ENCODE peak calls at places on chromosome 2, in five cellular contexts. T is EL, R is memory B cell, F is NCI-H82, H is fibroblast of the conjunctiva. Y is an unnamed sample.

GRCh38 chr2:120241709-120242108 is 10.9 kb upstream of the RALB start:
- DNase-seq in R (no peak), H (no peak), F (no peak), T (no peak), Y (no peak)

GRCh38 chr2:72138011-72138881 is 9.4 kb downstream of the CYP26B1 start:
- DNase-seq in T (no peak), R (no peak), F (no peak), H (no peak), Y (no peak)

GRCh38 chr2:239465017-239466001 is 64.5 kb upstream of the HDAC4 start:
- DNase-seq in F (no peak), T (no peak), H (no peak), R (no peak), Y (no peak)

GRCh38 chr2:189192766-189193165 is 13.2 kb upstream of the COL5A2 start:
- DNase-seq in T (no peak), R (no peak), F (no peak), H (no peak), Y (no peak)

GRCh38 chr2:63378589-63378988 is 209.7 kb downstream of the WDPCP start:
- DNase-seq in H (no peak), F (no peak), T (no peak), R (no peak), Y (no peak)

GRCh38 chr2:120596990-120597594 is 138.6 kb upstream of the GLI2 start:
- DNase-seq in H (peak; percentile 78), F (no peak), T (peak; percentile 47), R (no peak), Y (no peak)

GRCh38 chr2:116074161-116074560 is 1631.7 kb downstream of the DPP10 start:
- DNase-seq in R (no peak), F (no peak), H (no peak), T (no peak), Y (no peak)

GRCh38 chr2:212979799-212980198 is 171.6 kb downstream of the IKZF2 start:
- DNase-seq in H (no peak), F (no peak), R (no peak), T (no peak), Y (no peak)

GRCh38 chr2:216349366-216349765 is 22.9 kb downstream of the MARCHF4 start:
- DNase-seq in T (no peak), R (no peak), F (peak; percentile 75), H (no peak), Y (no peak)

GRCh38 chr2:60555066-60555793 is 1.8 kb upstream of the BCL11A start:
- DNase-seq in F (peak; percentile 84), T (peak; percentile 74), R (peak; percentile 68), H (peak; percentile 43), Y (peak; percentile 18)

GRCh38 chr2:136310005-136310495 is 192.1 kb upstream of the CXCR4 start:
- DNase-seq in F (no peak), T (no peak), H (no peak), R (no peak), Y (peak; percentile 13)

GRCh38 chr2:212032032-212032431 is 506.6 kb downstream of the ERBB4 start:
- DNase-seq in R (no peak), T (peak; percentile 80), H (peak; percentile 52), F (no peak), Y (no peak)

GRCh38 chr2:229591611-229592010 is 122.7 kb downstream of the DNER start:
- DNase-seq in H (no peak), F (no peak), R (no peak), T (no peak), Y (no peak)

GRCh38 chr2:36507408-36507812 is 90.6 kb downstream of the FEZ2 start:
- DNase-seq in R (no peak), F (peak; percentile 83), H (peak; percentile 64), T (peak; percentile 73), Y (no peak)

GRCh38 chr2:226215902-226216503 is 583.6 kb downstream of the IRS1 start:
- DNase-seq in H (peak; percentile 35), R (peak; percentile 55), F (peak; percentile 86), T (peak; percentile 72), Y (peak; percentile 1)

GRCh38 chr2:239750045-239750835 is 274.9 kb downstream of the NDUFA10 start:
- DNase-seq in T (no peak), H (no peak), R (no peak), F (no peak), Y (no peak)

GRCh38 chr2:197258580-197258979 is 52.0 kb downstream of the ANKRD44 start:
- DNase-seq in F (no peak), R (no peak), H (no peak), T (no peak), Y (no peak)

GRCh38 chr2:233061007-233061590 is 957 bp downstream of the INPP5D start:
- DNase-seq in H (no peak), R (no peak), F (no peak), T (no peak), Y (no peak)

GRCh38 chr2:120691410-120691809 is 44.3 kb upstream of the GLI2 start:
- DNase-seq in R (no peak), T (no peak), F (no peak), H (no peak), Y (no peak)

GRCh38 chr2:7118606-7119503 is 201.6 kb downstream of the RNF144A start:
- DNase-seq in T (peak; percentile 21), H (peak; percentile 10), R (no peak), F (peak; percentile 28), Y (no peak)

GRCh38 chr2:181570833-181571661 is 85.9 kb downstream of the CERKL start:
- DNase-seq in F (no peak), H (no peak), T (peak; percentile 4), R (no peak), Y (no peak)

GRCh38 chr2:235116885-235117492 is 165.2 kb downstream of the SH3BP4 start:
- DNase-seq in T (peak; percentile 53), R (peak; percentile 26), H (peak; percentile 12), F (peak; percentile 60), Y (no peak)

GRCh38 chr2:63054812-63055509 is 4.3 kb downstream of the OTX1 start:
- DNase-seq in F (no peak), R (no peak), T (no peak), H (no peak), Y (no peak)

GRCh38 chr2:101581675-101582299 is 106.9 kb upstream of the RFX8 start:
- DNase-seq in F (no peak), R (no peak), H (no peak), T (no peak), Y (no peak)

GRCh38 chr2:240917684-240918257 is 11.6 kb downstream of the CROCC2 start:
- DNase-seq in R (no peak), F (no peak), T (no peak), H (no peak), Y (no peak)

GRCh38 chr2:17460401-17461086 is 57.7 kb downstream of the RAD51AP2 start:
- DNase-seq in F (no peak), H (no peak), T (no peak), R (no peak), Y (no peak)

GRCh38 chr2:190213441-190214335 is 105.9 kb downstream of the HIBCH start:
- DNase-seq in R (no peak), F (no peak), H (no peak), T (no peak), Y (no peak)

GRCh38 chr2:237866119-237866621 is 6.7 kb downstream of the RAMP1 start:
- DNase-seq in F (no peak), R (no peak), H (no peak), T (peak; percentile 65), Y (no peak)

GRCh38 chr2:213868526-213868925 is 542.3 kb upstream of the VWC2L start:
- DNase-seq in F (no peak), R (no peak), H (no peak), T (peak; percentile 32), Y (no peak)

GRCh38 chr2:216777637-216778273 is 82.1 kb downstream of the TNP1 start:
- DNase-seq in H (peak; percentile 30), T (peak; percentile 69), F (peak; percentile 96), R (no peak), Y (no peak)

GRCh38 chr2:30690126-30690561 is 117.1 kb downstream of the CAPN13 start:
- DNase-seq in F (no peak), R (no peak), H (no peak), T (no peak), Y (no peak)

GRCh38 chr2:210028178-210028577 is 25.7 kb downstream of the RPE start:
- DNase-seq in H (no peak), R (no peak), F (no peak), T (no peak), Y (no peak)

GRCh38 chr2:47026738-47027531 is 111.3 kb upstream of the MCFD2 start:
- DNase-seq in T (no peak), H (no peak), R (no peak), F (no peak), Y (no peak)

GRCh38 chr2:185583058-185583816 is 155.4 kb upstream of the FSIP2 start:
- DNase-seq in H (no peak), F (no peak), T (peak; percentile 42), R (no peak), Y (no peak)

GRCh38 chr2:176118606-176119370 is 2.2 kb downstream of the HOXD10 start:
- DNase-seq in H (no peak), R (no peak), F (peak; percentile 83), T (no peak), Y (no peak)

GRCh38 chr2:120763931-120764330 is 28.3 kb downstream of the GLI2 start:
- DNase-seq in H (no peak), R (no peak), F (no peak), T (no peak), Y (no peak)

GRCh38 chr2:174399171-174399570 is 3.6 kb downstream of the SCRN3 start:
- DNase-seq in T (peak; percentile 18), F (no peak), H (no peak), R (no peak), Y (no peak)

GRCh38 chr2:167212054-167212648 is 323.9 kb downstream of the XIRP2 start:
- DNase-seq in R (no peak), T (peak; percentile 58), F (peak; percentile 85), H (peak; percentile 56), Y (no peak)

GRCh38 chr2:79660552-79660951 is 147.7 kb downstream of the CTNNA2 start:
- DNase-seq in F (no peak), H (no peak), R (no peak), T (peak; percentile 3), Y (no peak)

GRCh38 chr2:111168528-111168929 is 47.8 kb downstream of the BCL2L11 start:
- DNase-seq in T (peak; percentile 76), R (no peak), H (peak; percentile 30), F (peak; percentile 7), Y (no peak)

Y was measured in T-helper 22 cell.